ENCODE peak calls at places on chromosomes 11 and 22, in five cellular contexts. One of them, this sample, is unnamed.

GRCh38 chr11:17585911-17586695 is 39.0 kb downstream of the OTOG start:
- DNase-seq in activated CD4-positive, alpha-beta memory T cell treated with anti-CD3 and anti-CD28 coated beads for 36 hours: peak
- DNase-seq in NCI-H774: no peak
- DNase-seq in activated T-helper 1 cell treated with Interleukin-2 at 50 U/mL for 16 hours: no peak
- DNase-seq in Right ventricle myocardium superior: no peak
- DNase-seq in this sample: no peak

GRCh38 chr11:113023228-113023627 is 62.0 kb downstream of the NCAM1 start:
- DNase-seq in Right ventricle myocardium superior: no peak
- DNase-seq in activated CD4-positive, alpha-beta memory T cell treated with anti-CD3 and anti-CD28 coated beads for 36 hours: no peak
- DNase-seq in activated T-helper 1 cell treated with Interleukin-2 at 50 U/mL for 16 hours: no peak
- DNase-seq in NCI-H774: no peak
- DNase-seq in this sample: no peak

GRCh38 chr11:35347921-35348331 is 71.4 kb downstream of the SLC1A2 start:
- DNase-seq in activated T-helper 1 cell treated with Interleukin-2 at 50 U/mL for 16 hours: no peak
- DNase-seq in NCI-H774: no peak
- DNase-seq in Right ventricle myocardium superior: peak
- DNase-seq in activated CD4-positive, alpha-beta memory T cell treated with anti-CD3 and anti-CD28 coated beads for 36 hours: no peak
- DNase-seq in this sample: no peak

GRCh38 chr11:66418168-66418985 is 2.5 kb upstream of the NPAS4 start:
- DNase-seq in activated CD4-positive, alpha-beta memory T cell treated with anti-CD3 and anti-CD28 coated beads for 36 hours: peak
- DNase-seq in Right ventricle myocardium superior: peak
- DNase-seq in NCI-H774: peak
- DNase-seq in activated T-helper 1 cell treated with Interleukin-2 at 50 U/mL for 16 hours: no peak
- DNase-seq in this sample: peak

GRCh38 chr11:13327421-13327820 is 49.8 kb downstream of the BMAL1 start:
- DNase-seq in Right ventricle myocardium superior: no peak
- DNase-seq in activated CD4-positive, alpha-beta memory T cell treated with anti-CD3 and anti-CD28 coated beads for 36 hours: no peak
- DNase-seq in NCI-H774: no peak
- DNase-seq in activated T-helper 1 cell treated with Interleukin-2 at 50 U/mL for 16 hours: no peak
- DNase-seq in this sample: no peak

GRCh38 chr11:725624-726202 is 19.7 kb downstream of the EPS8L2 start:
- DNase-seq in activated CD4-positive, alpha-beta memory T cell treated with anti-CD3 and anti-CD28 coated beads for 36 hours: no peak
- DNase-seq in NCI-H774: no peak
- DNase-seq in activated T-helper 1 cell treated with Interleukin-2 at 50 U/mL for 16 hours: no peak
- DNase-seq in Right ventricle myocardium superior: no peak
- DNase-seq in this sample: peak

GRCh38 chr11:35235944-35236666 is 97.1 kb downstream of the CD44 start:
- DNase-seq in Right ventricle myocardium superior: no peak
- DNase-seq in activated CD4-positive, alpha-beta memory T cell treated with anti-CD3 and anti-CD28 coated beads for 36 hours: peak
- DNase-seq in NCI-H774: no peak
- DNase-seq in activated T-helper 1 cell treated with Interleukin-2 at 50 U/mL for 16 hours: peak
- DNase-seq in this sample: no peak

GRCh38 chr11:19701421-19701820 is 11.2 kb upstream of the NAV2 start:
- DNase-seq in activated T-helper 1 cell treated with Interleukin-2 at 50 U/mL for 16 hours: no peak
- DNase-seq in Right ventricle myocardium superior: no peak
- DNase-seq in activated CD4-positive, alpha-beta memory T cell treated with anti-CD3 and anti-CD28 coated beads for 36 hours: no peak
- DNase-seq in NCI-H774: no peak
- DNase-seq in this sample: no peak

GRCh38 chr11:66293777-66294625 is 2.3 kb downstream of the TMEM151A start:
- DNase-seq in activated T-helper 1 cell treated with Interleukin-2 at 50 U/mL for 16 hours: no peak
- DNase-seq in activated CD4-positive, alpha-beta memory T cell treated with anti-CD3 and anti-CD28 coated beads for 36 hours: no peak
- DNase-seq in NCI-H774: no peak
- DNase-seq in Right ventricle myocardium superior: no peak
- DNase-seq in this sample: no peak

GRCh38 chr22:41367039-41367679 is 14.6 kb upstream of the TEF start:
- DNase-seq in activated T-helper 1 cell treated with Interleukin-2 at 50 U/mL for 16 hours: no peak
- DNase-seq in NCI-H774: peak
- DNase-seq in Right ventricle myocardium superior: peak
- DNase-seq in activated CD4-positive, alpha-beta memory T cell treated with anti-CD3 and anti-CD28 coated beads for 36 hours: peak
- DNase-seq in this sample: peak

GRCh38 chr11:35218956-35219355 is 80.0 kb downstream of the CD44 start:
- DNase-seq in Right ventricle myocardium superior: no peak
- DNase-seq in NCI-H774: no peak
- DNase-seq in activated CD4-positive, alpha-beta memory T cell treated with anti-CD3 and anti-CD28 coated beads for 36 hours: no peak
- DNase-seq in activated T-helper 1 cell treated with Interleukin-2 at 50 U/mL for 16 hours: no peak
- DNase-seq in this sample: no peak

GRCh38 chr11:63564056-63564784 is 1.0 kb upstream of the PLAAT2 start:
- DNase-seq in activated CD4-positive, alpha-beta memory T cell treated with anti-CD3 and anti-CD28 coated beads for 36 hours: peak
- DNase-seq in Right ventricle myocardium superior: no peak
- DNase-seq in NCI-H774: no peak
- DNase-seq in activated T-helper 1 cell treated with Interleukin-2 at 50 U/mL for 16 hours: no peak
- DNase-seq in this sample: no peak

GRCh38 chr11:95698939-95699562 is 90.5 kb downstream of the FAM76B start:
- DNase-seq in Right ventricle myocardium superior: no peak
- DNase-seq in NCI-H774: no peak
- DNase-seq in activated CD4-positive, alpha-beta memory T cell treated with anti-CD3 and anti-CD28 coated beads for 36 hours: no peak
- DNase-seq in activated T-helper 1 cell treated with Interleukin-2 at 50 U/mL for 16 hours: no peak
- DNase-seq in this sample: no peak

GRCh38 chr22:46001046-46001425 is 24.1 kb upstream of the WNT7B start:
- DNase-seq in activated T-helper 1 cell treated with Interleukin-2 at 50 U/mL for 16 hours: no peak
- DNase-seq in Right ventricle myocardium superior: peak
- DNase-seq in NCI-H774: no peak
- DNase-seq in activated CD4-positive, alpha-beta memory T cell treated with anti-CD3 and anti-CD28 coated beads for 36 hours: no peak
- DNase-seq in this sample: no peak

GRCh38 chr11:111336582-111337256 is 38.4 kb downstream of the POU2AF3 start:
- DNase-seq in NCI-H774: no peak
- DNase-seq in activated CD4-positive, alpha-beta memory T cell treated with anti-CD3 and anti-CD28 coated beads for 36 hours: no peak
- DNase-seq in activated T-helper 1 cell treated with Interleukin-2 at 50 U/mL for 16 hours: no peak
- DNase-seq in Right ventricle myocardium superior: no peak
- DNase-seq in this sample: no peak

GRCh38 chr11:1875093-1875785 is 16.5 kb downstream of the PRR33 start:
- DNase-seq in Right ventricle myocardium superior: peak
- DNase-seq in activated CD4-positive, alpha-beta memory T cell treated with anti-CD3 and anti-CD28 coated beads for 36 hours: no peak
- DNase-seq in NCI-H774: no peak
- DNase-seq in activated T-helper 1 cell treated with Interleukin-2 at 50 U/mL for 16 hours: no peak
- DNase-seq in this sample: no peak

GRCh38 chr11:59680287-59681154 is 11.7 kb upstream of the PATL1 start:
- DNase-seq in activated CD4-positive, alpha-beta memory T cell treated with anti-CD3 and anti-CD28 coated beads for 36 hours: peak
- DNase-seq in activated T-helper 1 cell treated with Interleukin-2 at 50 U/mL for 16 hours: peak
- DNase-seq in NCI-H774: peak
- DNase-seq in Right ventricle myocardium superior: peak
- DNase-seq in this sample: peak

GRCh38 chr11:65798882-65799281 is 12.0 kb downstream of the OVOL1 start:
- DNase-seq in activated CD4-positive, alpha-beta memory T cell treated with anti-CD3 and anti-CD28 coated beads for 36 hours: no peak
- DNase-seq in activated T-helper 1 cell treated with Interleukin-2 at 50 U/mL for 16 hours: no peak
- DNase-seq in Right ventricle myocardium superior: no peak
- DNase-seq in NCI-H774: no peak
- DNase-seq in this sample: no peak

GRCh38 chr11:17256512-17256911 is 20.0 kb upstream of the NUCB2 start:
- DNase-seq in activated T-helper 1 cell treated with Interleukin-2 at 50 U/mL for 16 hours: no peak
- DNase-seq in NCI-H774: no peak
- DNase-seq in activated CD4-positive, alpha-beta memory T cell treated with anti-CD3 and anti-CD28 coated beads for 36 hours: no peak
- DNase-seq in Right ventricle myocardium superior: no peak
- DNase-seq in this sample: no peak

GRCh38 chr11:12182650-12183511 is 72.5 kb downstream of the MICAL2 start:
- DNase-seq in activated CD4-positive, alpha-beta memory T cell treated with anti-CD3 and anti-CD28 coated beads for 36 hours: no peak
- DNase-seq in Right ventricle myocardium superior: peak
- DNase-seq in activated T-helper 1 cell treated with Interleukin-2 at 50 U/mL for 16 hours: no peak
- DNase-seq in NCI-H774: no peak
- DNase-seq in this sample: peak

GRCh38 chr11:2772544-2773031 is 72.8 kb upstream of the KCNQ1OT1 start:
- DNase-seq in activated CD4-positive, alpha-beta memory T cell treated with anti-CD3 and anti-CD28 coated beads for 36 hours: peak
- DNase-seq in NCI-H774: no peak
- DNase-seq in Right ventricle myocardium superior: no peak
- DNase-seq in activated T-helper 1 cell treated with Interleukin-2 at 50 U/mL for 16 hours: no peak
- DNase-seq in this sample: peak

GRCh38 chr11:34264266-34265110 is 93.3 kb downstream of the ABTB2 start:
- DNase-seq in activated T-helper 1 cell treated with Interleukin-2 at 50 U/mL for 16 hours: no peak
- DNase-seq in Right ventricle myocardium superior: no peak
- DNase-seq in activated CD4-positive, alpha-beta memory T cell treated with anti-CD3 and anti-CD28 coated beads for 36 hours: no peak
- DNase-seq in NCI-H774: no peak
- DNase-seq in this sample: no peak

GRCh38 chr11:61955031-61955415 is 4.9 kb downstream of the BEST1 start:
- DNase-seq in activated CD4-positive, alpha-beta memory T cell treated with anti-CD3 and anti-CD28 coated beads for 36 hours: no peak
- DNase-seq in NCI-H774: no peak
- DNase-seq in Right ventricle myocardium superior: peak
- DNase-seq in activated T-helper 1 cell treated with Interleukin-2 at 50 U/mL for 16 hours: no peak
- DNase-seq in this sample: peak

GRCh38 chr11:118082880-118083543 is 3.8 kb downstream of the SMIM35 start:
- DNase-seq in Right ventricle myocardium superior: no peak
- DNase-seq in activated T-helper 1 cell treated with Interleukin-2 at 50 U/mL for 16 hours: no peak
- DNase-seq in NCI-H774: no peak
- DNase-seq in activated CD4-positive, alpha-beta memory T cell treated with anti-CD3 and anti-CD28 coated beads for 36 hours: no peak
- DNase-seq in this sample: no peak

GRCh38 chr11:120773501-120774031 is 250.3 kb upstream of the TBCEL start:
- DNase-seq in Right ventricle myocardium superior: no peak
- DNase-seq in activated T-helper 1 cell treated with Interleukin-2 at 50 U/mL for 16 hours: no peak
- DNase-seq in activated CD4-positive, alpha-beta memory T cell treated with anti-CD3 and anti-CD28 coated beads for 36 hours: no peak
- DNase-seq in NCI-H774: no peak
- DNase-seq in this sample: no peak

GRCh38 chr11:74157169-74157568 is 13.6 kb downstream of the C2CD3 start:
- DNase-seq in activated CD4-positive, alpha-beta memory T cell treated with anti-CD3 and anti-CD28 coated beads for 36 hours: no peak
- DNase-seq in NCI-H774: no peak
- DNase-seq in Right ventricle myocardium superior: no peak
- DNase-seq in activated T-helper 1 cell treated with Interleukin-2 at 50 U/mL for 16 hours: no peak
- DNase-seq in this sample: no peak

GRCh38 chr11:65215441-65216076 is 33.8 kb downstream of the CAPN1 start:
- DNase-seq in Right ventricle myocardium superior: no peak
- DNase-seq in NCI-H774: no peak
- DNase-seq in activated CD4-positive, alpha-beta memory T cell treated with anti-CD3 and anti-CD28 coated beads for 36 hours: peak
- DNase-seq in activated T-helper 1 cell treated with Interleukin-2 at 50 U/mL for 16 hours: no peak
- DNase-seq in this sample: no peak

GRCh38 chr11:134349109-134349801 is 17.5 kb downstream of the GLB1L2 start:
- DNase-seq in activated CD4-positive, alpha-beta memory T cell treated with anti-CD3 and anti-CD28 coated beads for 36 hours: no peak
- DNase-seq in activated T-helper 1 cell treated with Interleukin-2 at 50 U/mL for 16 hours: no peak
- DNase-seq in NCI-H774: no peak
- DNase-seq in Right ventricle myocardium superior: no peak
- DNase-seq in this sample: no peak

GRCh38 chr22:20434264-20434751 is 3.3 kb downstream of the SCARF2 start:
- DNase-seq in NCI-H774: no peak
- DNase-seq in Right ventricle myocardium superior: no peak
- DNase-seq in activated CD4-positive, alpha-beta memory T cell treated with anti-CD3 and anti-CD28 coated beads for 36 hours: no peak
- DNase-seq in activated T-helper 1 cell treated with Interleukin-2 at 50 U/mL for 16 hours: no peak
- DNase-seq in this sample: peak

GRCh38 chr11:14500181-14500651 is 605 bp upstream of the COPB1 start:
- DNase-seq in activated CD4-positive, alpha-beta memory T cell treated with anti-CD3 and anti-CD28 coated beads for 36 hours: peak
- DNase-seq in activated T-helper 1 cell treated with Interleukin-2 at 50 U/mL for 16 hours: peak
- DNase-seq in Right ventricle myocardium superior: peak
- DNase-seq in NCI-H774: no peak
- DNase-seq in this sample: no peak

GRCh38 chr11:62985351-62985750 is 584 bp upstream of the SLC22A6 start:
- DNase-seq in activated CD4-positive, alpha-beta memory T cell treated with anti-CD3 and anti-CD28 coated beads for 36 hours: no peak
- DNase-seq in NCI-H774: no peak
- DNase-seq in Right ventricle myocardium superior: no peak
- DNase-seq in activated T-helper 1 cell treated with Interleukin-2 at 50 U/mL for 16 hours: no peak
- DNase-seq in this sample: no peak

GRCh38 chr11:106276126-106276525 is 198.7 kb downstream of the AASDHPPT start:
- DNase-seq in NCI-H774: no peak
- DNase-seq in Right ventricle myocardium superior: no peak
- DNase-seq in activated CD4-positive, alpha-beta memory T cell treated with anti-CD3 and anti-CD28 coated beads for 36 hours: no peak
- DNase-seq in activated T-helper 1 cell treated with Interleukin-2 at 50 U/mL for 16 hours: no peak
- DNase-seq in this sample: no peak

GRCh38 chr11:20050551-20051333 is 109.5 kb downstream of the DBX1 start:
- DNase-seq in activated T-helper 1 cell treated with Interleukin-2 at 50 U/mL for 16 hours: no peak
- DNase-seq in Right ventricle myocardium superior: no peak
- DNase-seq in activated CD4-positive, alpha-beta memory T cell treated with anti-CD3 and anti-CD28 coated beads for 36 hours: no peak
- DNase-seq in NCI-H774: no peak
- DNase-seq in this sample: no peak

GRCh38 chr11:90908074-90908473 is 685.2 kb upstream of the CHORDC1 start:
- DNase-seq in Right ventricle myocardium superior: no peak
- DNase-seq in activated CD4-positive, alpha-beta memory T cell treated with anti-CD3 and anti-CD28 coated beads for 36 hours: no peak
- DNase-seq in NCI-H774: no peak
- DNase-seq in activated T-helper 1 cell treated with Interleukin-2 at 50 U/mL for 16 hours: no peak
- DNase-seq in this sample: no peak

This sample was measured in psoas muscle.